ENCODE peak calls at places on chromosomes 16 and 17, in nine cellular contexts. L is RCC 7860; N is activated CD8-positive, alpha-beta T cell treated with anti-CD3 and anti-CD28 coated beads, Interleukin-2, amount 10 ng/mL, durations not matched to agents 7 days and 5 days; O is stimulated activated CD8-positive, alpha-beta memory T cell treated with anti-CD3 and anti-CD28 coated beads, Interleukin-7, amount 100 ng/mL, for 1 hour; W is stimulated activated CD4-positive, alpha-beta T cell treated with anti-CD3 and anti-CD28 coated beads, Interleukin-1b, Interleukin-23, amount 100 ng/mL, for 1 hour; U is choroid plexus epithelial cell; Q is B cell; F is RWPE1; J is GM12865. D is an unnamed sample.

GRCh38 chr16:70255584-70255983 is 3.8 kb upstream of the EXOSC6 start:
- DNase-seq in L (no peak), F (no peak), Q (no peak), U (no peak), N (no peak), J (no peak), W (no peak), O (no peak), D (no peak)

GRCh38 chr17:41098042-41098441 is at the start of gene KRTAP4-8:
- DNase-seq in U (no peak), L (no peak), O (no peak), F (no peak), W (no peak), N (no peak), J (no peak), Q (no peak), D (no peak)

GRCh38 chr17:7308625-7309433 is 1.4 kb downstream of the EIF5A start:
- DNase-seq in Q (peak), W (peak), L (peak), F (peak), J (peak), N (peak), U (peak), O (peak), D (peak)

GRCh38 chr17:55677449-55677848 is 45.2 kb downstream of the TMEM100 start:
- DNase-seq in Q (no peak), J (no peak), L (no peak), W (no peak), F (no peak), O (no peak), N (no peak), U (no peak), D (no peak)

GRCh38 chr17:7747586-7747985 is 30.0 kb downstream of the DNAH2 start:
- DNase-seq in J (no peak), U (peak), O (no peak), F (no peak), N (no peak), L (no peak), Q (no peak), W (no peak), D (no peak)

GRCh38 chr17:8255499-8255898 is 6.4 kb downstream of the PFAS start:
- DNase-seq in Q (no peak), U (peak), F (no peak), W (no peak), O (no peak), L (no peak), J (no peak), N (no peak), D (no peak)

GRCh38 chr17:75848523-75849303 is 4.5 kb upstream of the UNC13D start:
- DNase-seq in F (peak), O (peak), J (peak), N (peak), Q (no peak), U (peak), L (no peak), W (peak), D (peak)

GRCh38 chr17:55740515-55741352 is 10.1 kb upstream of the PCTP start:
- DNase-seq in W (no peak), L (no peak), F (no peak), N (no peak), J (no peak), O (no peak), Q (no peak), U (no peak), D (no peak)

GRCh38 chr17:80320496-80320895 is 59.8 kb downstream of the RNF213 start:
- DNase-seq in F (no peak), O (no peak), W (no peak), L (no peak), U (no peak), J (no peak), Q (no peak), N (no peak), D (no peak)

GRCh38 chr16:20915733-20916132 is 15.2 kb downstream of the LYRM1 start:
- DNase-seq in O (no peak), L (no peak), J (no peak), F (no peak), W (no peak), N (no peak), U (no peak), Q (no peak), D (no peak)

GRCh38 chr17:42422958-42423712 is at the start of gene CAVIN1:
- DNase-seq in N (peak), J (no peak), W (no peak), O (no peak), F (peak), U (peak), Q (peak), L (peak), D (peak)

GRCh38 chr17:70242781-70243437 is 73.6 kb downstream of the KCNJ2 start:
- DNase-seq in N (no peak), L (no peak), W (no peak), F (no peak), J (no peak), Q (no peak), O (no peak), U (peak), D (no peak)

GRCh38 chr17:77441130-77441920 is 300.6 kb downstream of the SEC14L1 start:
- DNase-seq in F (no peak), L (no peak), O (no peak), W (no peak), U (no peak), N (peak), Q (peak), J (peak), D (peak)

GRCh38 chr17:78248051-78248914 is 16.9 kb downstream of the TMEM235 start:
- DNase-seq in N (no peak), Q (no peak), W (no peak), L (no peak), J (no peak), F (no peak), O (no peak), U (no peak), D (no peak)

GRCh38 chr17:40031706-40032105 is 16.5 kb downstream of the CSF3 start:
- DNase-seq in Q (no peak), L (no peak), J (no peak), W (no peak), F (no peak), U (no peak), O (no peak), N (no peak), D (no peak)

GRCh38 chr16:12500771-12501170 is 302.9 kb downstream of the CPPED1 start:
- DNase-seq in U (no peak), F (no peak), L (no peak), O (no peak), Q (no peak), J (no peak), N (no peak), W (no peak), D (no peak)

GRCh38 chr16:80680839-80681238 is 123.6 kb downstream of the CDYL2 start:
- DNase-seq in F (no peak), U (no peak), O (no peak), Q (no peak), J (no peak), L (no peak), W (no peak), N (no peak), D (no peak)

GRCh38 chr17:31491794-31492171 is 100.3 kb downstream of the RAB11FIP4 start:
- DNase-seq in N (peak), W (no peak), L (no peak), Q (no peak), O (no peak), U (no peak), J (peak), F (no peak), D (no peak)

GRCh38 chr17:39617446-39618251 is 9.1 kb upstream of the PPP1R1B start:
- DNase-seq in J (peak), N (peak), U (no peak), Q (peak), W (peak), F (peak), L (peak), O (no peak), D (peak)

GRCh38 chr17:49986396-49987289 is 8.4 kb downstream of the DLX3 start:
- DNase-seq in F (no peak), Q (peak), O (no peak), L (no peak), W (no peak), J (no peak), U (no peak), N (no peak), D (no peak)

GRCh38 chr17:74767111-74767516 is 9.0 kb downstream of the NAT9 start:
- DNase-seq in W (no peak), O (no peak), N (no peak), J (no peak), F (no peak), U (no peak), L (no peak), Q (no peak), D (no peak)

GRCh38 chr17:36501351-36501750 is 14.9 kb downstream of the ZNHIT3 start:
- DNase-seq in J (no peak), U (no peak), W (no peak), O (no peak), N (no peak), L (no peak), F (no peak), Q (no peak), D (no peak)

GRCh38 chr16:77213542-77214108 is 14.4 kb downstream of the SYCE1L start:
- DNase-seq in W (no peak), N (no peak), J (no peak), F (peak), L (peak), O (no peak), U (peak), Q (no peak), D (no peak)

GRCh38 chr16:83686726-83687125 is 121.1 kb upstream of the HSBP1 start:
- DNase-seq in J (no peak), O (no peak), F (no peak), N (no peak), W (no peak), L (no peak), Q (no peak), U (no peak), D (no peak)

GRCh38 chr17:10806863-10807262 is 3.0 kb upstream of the TMEM238L start:
- DNase-seq in L (no peak), U (no peak), F (no peak), N (no peak), W (no peak), Q (no peak), J (no peak), O (no peak), D (no peak)

GRCh38 chr17:40993856-40994255 is at the start of gene KRTAP3-3:
- DNase-seq in F (no peak), Q (no peak), J (no peak), N (no peak), W (no peak), L (no peak), U (no peak), O (no peak), D (no peak)

GRCh38 chr16:11101695-11102522 is 154.1 kb downstream of the SOCS1 start:
- DNase-seq in W (no peak), N (no peak), J (no peak), O (no peak), F (no peak), L (no peak), Q (no peak), U (peak), D (no peak)

GRCh38 chr17:76735006-76735405 is 2.1 kb downstream of the SRSF2 start:
- DNase-seq in L (peak), F (no peak), N (no peak), Q (no peak), O (no peak), W (no peak), U (peak), J (peak), D (peak)

GRCh38 chr16:21663889-21664647 is at the start of gene OTOA:
- DNase-seq in W (no peak), Q (peak), N (peak), L (no peak), F (no peak), J (no peak), O (no peak), U (no peak), D (no peak)

GRCh38 chr17:20989481-20989880 is 53.3 kb downstream of the USP22 start:
- DNase-seq in L (no peak), N (no peak), O (no peak), U (no peak), W (no peak), J (no peak), F (no peak), Q (no peak), D (no peak)